ENCODE peak calls at places on chromosomes 1 and 21, in six cellular contexts. M is fibroblast of lung; Z is aorta; F is body of pancreas; V is CD4-positive, CD25-positive, alpha-beta regulatory T cell; U is neural progenitor cell. A is an unnamed sample.

GRCh38 chr1:19960621-19961020 is 18.8 kb downstream of the PLA2G2A start:
- DNase-seq in M (no peak), Z (no peak), F (no peak), V (no peak), U (no peak), A (no peak)

GRCh38 chr1:119080586-119080985 is 59.9 kb downstream of the WARS2 start:
- DNase-seq in M (peak; percentile 98), Z (peak; percentile 54), F (no peak), V (no peak), U (peak; percentile 32), A (no peak)

GRCh38 chr1:53276902-53277281 is 38.6 kb upstream of the MAGOH start:
- DNase-seq in M (no peak), Z (no peak), F (no peak), V (no peak), U (no peak), A (no peak)

GRCh38 chr1:2514863-2515762 is 11.3 kb downstream of the PANK4 start:
- DNase-seq in M (no peak), Z (no peak), F (no peak), V (no peak), U (no peak), A (no peak)

GRCh38 chr1:45892068-45892785 is 88.8 kb downstream of the MAST2 start:
- DNase-seq in M (peak; percentile 94), Z (no peak), F (peak; percentile 31), V (no peak), U (no peak), A (no peak)

GRCh38 chr1:215987092-215987855 is 420.2 kb downstream of the KCTD3 start:
- DNase-seq in M (peak; percentile 24), Z (no peak), F (no peak), V (no peak), U (no peak), A (no peak)

GRCh38 chr1:234047113-234047512 is 142.6 kb downstream of the SLC35F3 start:
- DNase-seq in M (peak; percentile 13), Z (no peak), F (no peak), V (no peak), U (peak; percentile 9), A (no peak)

GRCh38 chr21:37614351-37614875 is 247.8 kb downstream of the DYRK1A start:
- DNase-seq in M (no peak), Z (no peak), F (no peak), V (no peak), U (no peak), A (no peak)

GRCh38 chr21:42493109-42494060 is 2.6 kb downstream of the RSPH1 start:
- DNase-seq in M (no peak), Z (no peak), F (no peak), V (no peak), U (no peak), A (peak; percentile 5)

GRCh38 chr1:10398278-10398733 is 558 bp upstream of the PGD start:
- DNase-seq in M (no peak), Z (no peak), F (no peak), V (no peak), U (no peak), A (no peak)

GRCh38 chr1:54499097-54500029 is 48.7 kb upstream of the ACOT11 start:
- DNase-seq in M (peak; percentile 56), Z (no peak), F (peak; percentile 62), V (no peak), U (peak; percentile 77), A (peak; percentile 44)

GRCh38 chr1:77857557-77857956 is 30.9 kb upstream of the NEXN start:
- DNase-seq in M (peak; percentile 29), Z (no peak), F (no peak), V (no peak), U (no peak), A (no peak)

GRCh38 chr1:172845371-172845770 is 186.5 kb downstream of the FASLG start:
- DNase-seq in M (peak; percentile 39), Z (no peak), F (no peak), V (no peak), U (no peak), A (peak; percentile 30)

GRCh38 chr1:246769306-246769705 is 45.1 kb downstream of the SCCPDH start:
- DNase-seq in M (peak; percentile 79), Z (no peak), F (no peak), V (no peak), U (no peak), A (no peak)

GRCh38 chr21:33121715-33122475 is 52.0 kb downstream of the OLIG1 start:
- DNase-seq in M (peak; percentile 27), Z (no peak), F (no peak), V (no peak), U (peak; percentile 58), A (peak; percentile 74)

GRCh38 chr1:227318852-227319607 is 738 bp upstream of the CDC42BPA start:
- DNase-seq in M (peak; percentile 67), Z (peak; percentile 56), F (peak; percentile 50), V (no peak), U (peak; percentile 81), A (peak; percentile 83)

GRCh38 chr1:163168053-163168452 is 34.7 kb downstream of the RGS5 start:
- DNase-seq in M (peak; percentile 99), Z (no peak), F (no peak), V (no peak), U (no peak), A (no peak)

GRCh38 chr1:163166886-163167555 is 35.7 kb downstream of the RGS5 start:
- DNase-seq in M (peak; percentile 74), Z (no peak), F (no peak), V (no peak), U (no peak), A (no peak)

GRCh38 chr1:163162281-163162937 is 40.3 kb downstream of the RGS5 start:
- DNase-seq in M (peak; percentile 89), Z (no peak), F (no peak), V (no peak), U (no peak), A (no peak)

GRCh38 chr1:163163861-163164582 is 38.7 kb downstream of the RGS5 start:
- DNase-seq in M (peak; percentile 88), Z (no peak), F (no peak), V (no peak), U (no peak), A (peak; percentile 45)

DNA sequence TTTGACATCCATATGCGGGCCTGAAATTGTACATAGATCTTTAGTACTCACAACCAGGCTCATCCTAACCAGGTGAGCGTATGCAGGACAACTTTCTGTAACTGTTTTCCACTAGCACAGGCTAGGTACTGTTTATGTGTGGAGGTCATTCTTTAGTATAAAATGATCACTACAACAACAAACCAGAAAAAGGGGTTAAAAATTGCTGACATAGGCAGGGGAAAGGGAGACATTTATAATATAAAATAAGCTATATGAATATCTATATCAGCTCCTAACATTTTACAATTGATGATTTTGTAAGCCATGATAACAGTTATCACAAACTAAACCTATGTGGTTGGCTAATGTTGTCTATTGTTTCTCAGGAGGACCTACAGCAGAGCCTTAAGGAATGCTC is 37.6 kb downstream of the RGS5 start:
- DNase-seq in M (no peak), Z (no peak), F (no peak), V (no peak), U (no peak), A (no peak)
- H3K9me3 ChIP-seq in M (no peaks in the 10 kb centered on the region), Z (no peaks in the 10 kb centered on the region), F (no peaks in the 10 kb centered on the region), V (no peaks in the 10 kb centered on the region), U (no peaks in the 10 kb centered on the region), A (no peaks in the 10 kb centered on the region)

GRCh38 chr1:229107302-229107815 is 163.6 kb upstream of the RAB4A start:
- DNase-seq in M (no peak), Z (no peak), F (no peak), V (no peak), U (no peak), A (no peak)
- H3K27ac ChIP-seq in M (no peak overlapping the region), Z (no peak overlapping the region), F (no peak overlapping the region), V (no peak overlapping the region), U (no peak overlapping the region), A (no peak overlapping the region)

DNA sequence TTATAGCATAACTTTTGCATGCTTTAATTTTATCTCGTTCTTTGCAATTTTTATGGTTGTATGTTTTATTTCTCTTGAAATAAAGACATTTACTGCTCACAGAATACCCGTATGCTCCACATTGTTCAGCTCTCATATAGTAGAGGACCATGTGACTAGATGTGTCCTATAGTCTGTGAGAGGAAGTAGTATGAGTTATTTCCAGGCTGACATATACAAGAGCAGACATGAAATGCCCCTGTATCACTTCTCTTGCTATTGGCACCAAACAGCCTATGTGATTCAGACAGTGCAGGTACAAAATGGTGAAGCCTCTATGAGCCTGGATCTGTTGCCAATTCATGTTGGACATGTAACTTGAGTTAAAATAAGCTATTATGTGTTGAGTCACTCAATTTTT is 5.8 kb upstream of the FCRL5 start:
- DNase-seq in M (no peak), Z (no peak), F (no peak), V (no peak), U (no peak), A (no peak)
- H3K4me3 ChIP-seq in M (no peak overlapping the region), Z (no peak overlapping the region), F (no peak overlapping the region), V (no peak overlapping the region), U (no peak overlapping the region), A (no peak overlapping the region)

GRCh38 chr1:86922445-86922844 is 8.0 kb downstream of the HS2ST1 start:
- DNase-seq in M (no peak), Z (no peak), F (no peak), V (no peak), U (no peak), A (no peak)
- H3K9me3 ChIP-seq in M (no peaks in the 10 kb centered on the region), Z (no peaks in the 10 kb centered on the region), F (no peaks in the 10 kb centered on the region), V (peaks cover 12% of the 10 kb centered on the region), U (peaks cover 18% of the 10 kb centered on the region), A (no peaks in the 10 kb centered on the region)

DNA sequence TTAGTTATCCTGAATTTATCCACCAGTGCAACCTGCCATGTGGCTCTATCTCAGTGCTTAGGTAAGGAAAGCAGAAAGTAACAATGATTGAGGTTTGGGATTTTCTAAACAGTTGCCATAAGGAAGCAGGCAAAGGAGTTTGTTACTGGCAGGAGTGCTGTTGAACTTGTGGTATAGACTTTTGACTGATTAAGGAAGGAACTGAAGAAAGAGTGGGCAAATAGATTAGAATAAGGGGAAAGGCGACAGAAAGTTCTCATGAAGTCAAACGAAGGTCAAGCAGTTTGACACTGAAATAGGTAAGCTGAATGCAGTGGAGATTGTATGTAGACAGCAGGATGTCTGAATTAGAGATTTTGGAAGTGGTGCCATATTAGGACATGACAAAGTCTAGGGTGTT is 24.2 kb upstream of the CR2 start:
- DNase-seq in M (no peak), Z (no peak), F (no peak), V (no peak), U (no peak), A (no peak)
- H3K27ac ChIP-seq in M (no peak overlapping the region), Z (no peak overlapping the region), F (no peak overlapping the region), V (no peak overlapping the region), U (no peak overlapping the region), A (no peak overlapping the region)

GRCh38 chr1:107358611-107359342 is 217.9 kb downstream of the NTNG1 start:
- DNase-seq in M (peak; percentile 14), Z (no peak), F (no peak), V (no peak), U (no peak), A (no peak)
- H3K4me3 ChIP-seq in M (no peak overlapping the region), Z (no peak overlapping the region), F (no peak overlapping the region), V (no peak overlapping the region), U (no peak overlapping the region), A (no peak overlapping the region)

GRCh38 chr1:73331726-73332125 is 866.2 kb downstream of the LRRIQ3 start:
- DNase-seq in M (no peak), Z (no peak), F (no peak), V (no peak), U (no peak), A (no peak)
- H3K9me3 ChIP-seq in M (no peaks in the 10 kb centered on the region), Z (peaks cover 2% of the 10 kb centered on the region), F (no peaks in the 10 kb centered on the region), V (peaks cover 2% of the 10 kb centered on the region), U (peaks cover 12% of the 10 kb centered on the region), A (no peaks in the 10 kb centered on the region)

A was measured in testis.